ENCODE peak calls at places on chromosomes 12 and 14, in seven cellular contexts. T is dorsolateral prefrontal cortex, W is heart right ventricle, L is lower leg skin, Y is epithelial cell of proximal tubule, A is AG10803, R is endodermal cell. G is an unnamed sample.

GRCh38 chr14:31137214-31137889 is 70.2 kb downstream of the HECTD1 start:
- DNase-seq in W (no peak), R (no peak), T (no peak), A (no peak), Y (no peak), L (no peak), G (no peak)

GRCh38 chr12:21541773-21542172 is 15.7 kb downstream of the SPX start:
- DNase-seq in L (no peak), R (no peak), Y (no peak), W (no peak), T (no peak), A (no peak), G (no peak)

GRCh38 chr12:116138781-116139180 is 138.7 kb downstream of the MED13L start:
- DNase-seq in T (no peak), L (no peak), Y (no peak), R (no peak), A (no peak), W (no peak), G (no peak)

GRCh38 chr12:76025601-76026575 is 5.7 kb downstream of the PHLDA1 start:
- DNase-seq in L (no peak), A (peak), T (no peak), R (peak), W (no peak), Y (no peak), G (no peak)

GRCh38 chr14:89672636-89673279 is 255.7 kb upstream of the FOXN3 start:
- DNase-seq in L (no peak), A (no peak), R (no peak), W (peak), T (no peak), Y (no peak), G (no peak)

GRCh38 chr14:88562831-88563686 is at the start of gene ZC3H14:
- DNase-seq in T (peak), W (peak), A (peak), R (peak), L (peak), Y (no peak), G (peak)

GRCh38 chr12:120797677-120798642 is 72.3 kb downstream of the ACADS start:
- DNase-seq in W (no peak), R (no peak), A (no peak), L (no peak), Y (no peak), T (no peak), G (no peak)

GRCh38 chr12:66555113-66555512 is 123.8 kb downstream of the GRIP1 start:
- DNase-seq in T (no peak), L (no peak), Y (no peak), R (no peak), A (no peak), W (no peak), G (no peak)

GRCh38 chr12:131946757-131947156 is 3.0 kb upstream of the EP400 start:
- DNase-seq in T (peak), A (no peak), R (peak), L (no peak), W (no peak), Y (no peak), G (no peak)

GRCh38 chr12:48237048-48237630 is 34.0 kb upstream of the OR10AD1 start:
- DNase-seq in L (no peak), W (no peak), Y (no peak), R (no peak), T (no peak), A (no peak), G (no peak)

GRCh38 chr12:75724913-75725312 is 213.5 kb upstream of the KRR1 start:
- DNase-seq in R (no peak), T (no peak), W (no peak), A (peak), L (peak), Y (no peak), G (no peak)

GRCh38 chr14:79781882-79782281 is 429.4 kb downstream of the DIO2 start:
- DNase-seq in Y (peak), T (no peak), W (no peak), A (no peak), R (no peak), L (no peak), G (no peak)

GRCh38 chr12:130617219-130617618 is 98.9 kb downstream of the RIMBP2 start:
- DNase-seq in T (no peak), A (no peak), L (no peak), Y (no peak), R (peak), W (no peak), G (no peak)

GRCh38 chr12:71456316-71456715 is 16.7 kb downstream of the LGR5 start:
- DNase-seq in R (no peak), T (peak), Y (no peak), A (no peak), W (no peak), L (no peak), G (no peak)

GRCh38 chr14:38073641-38074040 is 134.1 kb upstream of the SSTR1 start:
- DNase-seq in T (no peak), R (no peak), A (peak), W (no peak), L (no peak), Y (peak), G (no peak)

GRCh38 chr14:105473033-105473676 is 1.5 kb upstream of the CRIP2 start:
- DNase-seq in L (no peak), Y (no peak), R (no peak), W (peak), T (no peak), A (no peak), G (no peak)

GRCh38 chr12:124497658-124498057 is 69.8 kb downstream of the NCOR2 start:
- DNase-seq in W (peak), R (no peak), T (peak), A (peak), Y (no peak), L (peak), G (no peak)

GRCh38 chr12:112350593-112351592 is 31.3 kb downstream of the HECTD4 start:
- DNase-seq in A (peak), R (no peak), Y (no peak), T (no peak), L (no peak), W (no peak), G (no peak)

GRCh38 chr14:64089920-64090319 is 204.3 kb downstream of the ESR2 start:
- DNase-seq in A (no peak), W (no peak), T (no peak), R (peak), L (no peak), Y (no peak), G (no peak)

GRCh38 chr14:71645656-71646055 is 286.6 kb upstream of the RGS6 start:
- DNase-seq in W (no peak), T (no peak), R (no peak), A (peak), Y (no peak), L (no peak), G (no peak)

GRCh38 chr14:37056473-37056872 is 115.9 kb downstream of the SLC25A21 start:
- DNase-seq in Y (no peak), W (no peak), L (no peak), R (no peak), A (peak), T (no peak), G (no peak)

GRCh38 chr12:5546616-5547015 is 114.7 kb downstream of the NTF3 start:
- DNase-seq in L (no peak), Y (no peak), A (peak), R (peak), T (no peak), W (no peak), G (no peak)

GRCh38 chr14:59464651-59465569 is at the start of gene GPR135:
- DNase-seq in Y (no peak), W (peak), L (no peak), T (peak), A (peak), R (peak), G (peak)

GRCh38 chr12:107287436-107288413 is 194.4 kb upstream of the CRY1 start:
- DNase-seq in L (no peak), A (no peak), W (no peak), T (no peak), R (no peak), Y (no peak), G (peak)

GRCh38 chr14:45526715-45527549 is 273.9 kb upstream of the MIS18BP1 start:
- DNase-seq in R (peak), L (no peak), A (no peak), T (no peak), Y (peak), W (no peak), G (peak)
- TF ChIP-seq CTCF in R (peak), L (no peak), A (no peak), T (no peak), Y (peak), W (peak), G (peak)

GRCh38 chr14:35337557-35338255 is 45.5 kb downstream of the PSMA6 start:
- DNase-seq in Y (peak), A (no peak), W (no peak), R (peak), T (no peak), L (no peak), G (no peak)

GRCh38 chr14:35338731-35339405 is 46.7 kb downstream of the PSMA6 start:
- DNase-seq in T (no peak), A (no peak), Y (no peak), R (no peak), L (no peak), W (no peak), G (no peak)

GRCh38 chr14:35335388-35336092 is 43.4 kb downstream of the PSMA6 start:
- DNase-seq in W (peak), L (no peak), A (no peak), T (no peak), R (no peak), Y (no peak), G (no peak)

GRCh38 chr14:35336171-35337073 is 44.2 kb downstream of the PSMA6 start:
- DNase-seq in Y (peak), W (peak), L (peak), A (peak), R (peak), T (no peak), G (no peak)

DNA sequence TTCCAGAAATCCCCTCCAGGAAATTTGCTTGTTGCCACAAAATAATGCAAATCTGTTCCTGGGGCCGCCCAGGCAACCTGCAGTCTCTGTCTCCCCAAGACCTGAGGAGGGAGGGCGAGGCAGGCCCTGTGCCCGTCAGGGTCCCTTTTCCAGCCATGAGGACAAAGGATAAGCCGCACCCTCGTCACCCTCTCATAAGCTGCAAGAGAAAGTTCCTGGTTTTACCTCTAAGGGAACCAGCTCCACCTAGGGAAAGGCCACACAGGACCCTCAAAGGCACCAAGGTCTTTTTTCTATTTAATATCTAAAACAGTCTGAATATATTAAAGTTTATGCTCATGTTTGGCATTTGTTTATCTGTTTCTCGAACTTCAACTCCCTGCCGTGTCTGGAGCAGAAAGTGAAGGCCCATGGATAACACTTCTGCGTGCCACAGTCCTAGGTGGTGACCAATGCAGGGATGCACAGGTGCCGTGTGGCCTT is 44.9 kb downstream of the PSMA6 start:
- DNase-seq in Y (no peak), W (no peak), A (no peak), T (no peak), R (no peak), L (no peak), G (no peak)
- TF ChIP-seq CTCF in Y (peak), W (peak), A (no peak), T (no peak), R (peak), L (no peak), G (no peak)

GRCh38 chr14:41609704-41610183 is 3.1 kb downstream of the LRFN5 start:
- DNase-seq in W (peak), R (peak), Y (no peak), A (peak), L (peak), T (peak), G (peak)
- TF ChIP-seq CTCF in W (peak), R (peak), Y (peak), A (no peak), L (no peak), T (peak), G (no peak)

GRCh38 chr12:103783744-103784664 is 57.0 kb downstream of the NT5DC3 start:
- DNase-seq in T (no peak), L (no peak), W (no peak), Y (no peak), A (no peak), R (no peak), G (no peak)
- TF ChIP-seq CTCF in T (no peak), L (no peak), W (peak), Y (peak), A (no peak), R (no peak), G (no peak)